ENCODE peak calls at places on chromosome 1, in nine cellular contexts. V is sigmoid colon, T is A549, Q is PC-9, B is GM06990, A is NCI-H146, J is MV-4-11, I is HS-5, L is GM03348. X is an unnamed sample.

GRCh38 chr1:150066838-150067183 is 765 bp upstream of the VPS45 start:
- DNase-seq in V (no peak), T (no peak), Q (no peak), B (no peak), A (peak; percentile 83), J (no peak), I (no peak), L (no peak), X (peak; percentile 25)

GRCh38 chr1:227215863-227216510 is 102.3 kb downstream of the CDC42BPA start:
- DNase-seq in V (no peak), T (no peak), Q (no peak), B (no peak), A (no peak), J (no peak), I (peak; percentile 9), L (no peak), X (no peak)

GRCh38 chr1:59025898-59026426 is 242.1 kb upstream of the JUN start:
- DNase-seq in V (no peak), T (no peak), Q (no peak), B (peak; percentile 75), A (no peak), J (no peak), I (no peak), L (peak; percentile 15), X (peak; percentile 60)

GRCh38 chr1:176949033-176949662 is 215.4 kb downstream of the ASTN1 start:
- DNase-seq in V (no peak), T (peak; percentile 78), Q (peak; percentile 38), B (peak; percentile 52), A (peak; percentile 15), J (no peak), I (no peak), L (peak; percentile 47), X (peak; percentile 25)

GRCh38 chr1:219555802-219556201 is 57.1 kb downstream of the ZC3H11B start:
- DNase-seq in V (no peak), T (peak; percentile 63), Q (no peak), B (no peak), A (peak; percentile 10), J (no peak), I (no peak), L (no peak), X (no peak)

GRCh38 chr1:79603862-79604261 is 597.3 kb upstream of the ADGRL4 start:
- DNase-seq in V (no peak), T (no peak), Q (no peak), B (no peak), A (no peak), J (peak; percentile 40), I (peak; percentile 45), L (peak; percentile 52), X (no peak)

GRCh38 chr1:248618119-248618518 is 16.8 kb downstream of the OR2T11 start:
- DNase-seq in V (no peak), T (no peak), Q (no peak), B (no peak), A (no peak), J (no peak), I (no peak), L (no peak), X (no peak)

GRCh38 chr1:243409284-243409683 is 153.4 kb downstream of the SDCCAG8 start:
- DNase-seq in V (no peak), T (peak; percentile 22), Q (no peak), B (no peak), A (no peak), J (no peak), I (no peak), L (no peak), X (no peak)

GRCh38 chr1:59560807-59561450 is 253.8 kb upstream of the HOOK1 start:
- DNase-seq in V (no peak), T (no peak), Q (no peak), B (no peak), A (no peak), J (peak; percentile 48), I (no peak), L (no peak), X (no peak)

GRCh38 chr1:75174031-75174760 is 40.0 kb downstream of the LHX8 start:
- DNase-seq in V (no peak), T (no peak), Q (no peak), B (no peak), A (no peak), J (peak; percentile 80), I (no peak), L (no peak), X (no peak)

GRCh38 chr1:248849152-248849551 is 9.7 kb downstream of the ZNF692 start:
- DNase-seq in V (peak; percentile 58), T (no peak), Q (no peak), B (no peak), A (no peak), J (no peak), I (no peak), L (no peak), X (no peak)

GRCh38 chr1:54582566-54583306 is 34.7 kb downstream of the ACOT11 start:
- DNase-seq in V (no peak), T (no peak), Q (no peak), B (no peak), A (peak; percentile 82), J (no peak), I (no peak), L (no peak), X (no peak)

GRCh38 chr1:161350666-161351065 is 17.0 kb downstream of the CFAP126 start:
- DNase-seq in V (no peak), T (no peak), Q (no peak), B (no peak), A (no peak), J (peak; percentile 82), I (no peak), L (no peak), X (no peak)

GRCh38 chr1:235513495-235514366 is 9.5 kb upstream of the B3GALNT2 start:
- DNase-seq in V (no peak), T (peak; percentile 74), Q (peak; percentile 57), B (peak; percentile 9), A (peak; percentile 58), J (peak; percentile 61), I (peak; percentile 53), L (peak; percentile 70), X (peak; percentile 39)

GRCh38 chr1:233082778-233083550 is 132.6 kb downstream of the NTPCR start:
- DNase-seq in V (no peak), T (no peak), Q (no peak), B (peak; percentile 22), A (peak; percentile 69), J (peak; percentile 91), I (no peak), L (no peak), X (no peak)

GRCh38 chr1:226526801-226527595 is 21.6 kb upstream of the STUM start:
- DNase-seq in V (no peak), T (peak; percentile 27), Q (no peak), B (no peak), A (no peak), J (no peak), I (no peak), L (peak; percentile 29), X (no peak)

X was measured in GM13977.